ENCODE peak calls at places on chromosomes 1 and 21, in four cellular contexts. G is anterior cingulate cortex, U is mesenchymal stem cell, M is MCF 10A. X is an unnamed sample.

GRCh38 chr1:99456536-99456935 is 189.4 kb upstream of the PALMD start:
- DNase-seq in G (no peak), M (peak; percentile 60), U (no peak), X (no peak)

GRCh38 chr21:44288251-44289110 is 2.8 kb downstream of the AIRE start:
- DNase-seq in U (no peak), M (no peak), G (no peak), X (no peak)

GRCh38 chr1:21631944-21632887 is 36.9 kb downstream of the RAP1GAP start:
- DNase-seq in U (no peak), G (no peak), M (no peak), X (no peak)

GRCh38 chr1:94698759-94699502 is 121.2 kb upstream of the SLC44A3 start:
- DNase-seq in U (peak; percentile 31), M (no peak), G (no peak), X (no peak)

GRCh38 chr1:154765970-154766369 is 104.1 kb downstream of the KCNN3 start:
- DNase-seq in M (peak; percentile 62), G (no peak), U (peak; percentile 65), X (peak; percentile 75)

GRCh38 chr1:67053535-67053784 is 488 bp downstream of the SLC35D1 start:
- DNase-seq in G (peak; percentile 44), U (no peak), M (no peak), X (peak; percentile 45)

GRCh38 chr21:38474124-38474523 is 24.2 kb downstream of the ERG start:
- DNase-seq in U (no peak), M (no peak), G (no peak), X (no peak)

GRCh38 chr1:160779662-160780397 is 16.1 kb upstream of the LY9 start:
- DNase-seq in M (peak; percentile 48), G (no peak), U (peak; percentile 1), X (peak; percentile 29)

GRCh38 chr21:43880111-43880985 is 15.3 kb downstream of the AGPAT3 start:
- DNase-seq in M (peak; percentile 71), U (peak; percentile 26), G (no peak), X (no peak)

GRCh38 chr1:228338521-228339051 is 68.0 kb downstream of the TRIM11 start:
- DNase-seq in U (no peak), G (no peak), M (no peak), X (no peak)

GRCh38 chr1:9883585-9884449 is 26.3 kb downstream of the CTNNBIP1 start:
- DNase-seq in M (no peak), G (peak; percentile 46), U (no peak), X (no peak)

GRCh38 chr1:63042278-63042677 is 258.3 kb downstream of the ATG4C start:
- DNase-seq in G (no peak), M (no peak), U (no peak), X (no peak)

GRCh38 chr1:209742409-209743144 is 13.3 kb upstream of the TRAF3IP3 start:
- DNase-seq in M (no peak), U (peak; percentile 53), G (no peak), X (no peak)

GRCh38 chr1:199404976-199405375 is 622.5 kb upstream of the NR5A2 start:
- DNase-seq in U (peak; percentile 10), M (no peak), G (no peak), X (no peak)

GRCh38 chr1:169146536-169147214 is 40.2 kb downstream of the ATP1B1 start:
- DNase-seq in M (no peak), G (no peak), U (no peak), X (no peak)

GRCh38 chr1:222463059-222463730 is 84.7 kb downstream of the HHIPL2 start:
- DNase-seq in G (no peak), U (no peak), M (no peak), X (no peak)

GRCh38 chr1:101060992-101061391 is 35.4 kb upstream of the DPH5 start:
- DNase-seq in G (no peak), U (no peak), M (no peak), X (no peak)

GRCh38 chr21:28991861-28992525 is 684 bp downstream of the LTN1 start:
- DNase-seq in M (peak; percentile 13), G (no peak), U (no peak), X (no peak)

GRCh38 chr1:57424231-57425027 is 569 bp upstream of the DAB1 start:
- DNase-seq in G (peak; percentile 28), U (peak; percentile 33), M (no peak), X (peak; percentile 70)

X was measured in HuH-7.5.